ENCODE peak calls at places on chromosomes 16 and 17, in five cellular contexts. N, M, G, Y and E are unnamed samples.

GRCh38 chr17:74599531-74599939 is 7.5 kb upstream of the CD300LD start:
- DNase-seq in N (peak), M (no peak), G (no peak), Y (no peak), E (no peak)

GRCh38 chr17:20986767-20987510 is 55.9 kb downstream of the USP22 start:
- DNase-seq in N (no peak), M (no peak), G (no peak), Y (no peak), E (no peak)

GRCh38 chr17:57408064-57408811 is 151.9 kb downstream of the MSI2 start:
- DNase-seq in N (peak), M (no peak), G (no peak), Y (peak), E (no peak)

GRCh38 chr17:38572665-38573365 is 32.9 kb downstream of the SRCIN1 start:
- DNase-seq in N (peak), M (no peak), G (peak), Y (peak), E (no peak)

GRCh38 chr16:75264531-75264998 is 13.1 kb upstream of the BCAR1 start:
- DNase-seq in N (peak), M (no peak), G (no peak), Y (no peak), E (peak)

GRCh38 chr17:44128383-44128782 is 4.9 kb upstream of the HDAC5 start:
- DNase-seq in N (no peak), M (no peak), G (no peak), Y (no peak), E (no peak)

GRCh38 chr16:2610781-2611498 is 71.4 kb upstream of the KCTD5 start:
- DNase-seq in N (no peak), M (no peak), G (peak), Y (no peak), E (no peak)

GRCh38 chr17:31339906-31340661 is 18.7 kb upstream of the EVI2A start:
- DNase-seq in N (no peak), M (no peak), G (no peak), Y (no peak), E (peak)

GRCh38 chr17:14052886-14053615 is 16.3 kb upstream of the COX10 start:
- DNase-seq in N (no peak), M (no peak), G (no peak), Y (no peak), E (no peak)